ENCODE peak calls at places on chromosomes 13 and 19, in four cellular contexts. One of them, this sample, is unnamed.

GRCh38 chr13:98172570-98173405 is 4.3 kb downstream of the RNF113B start:
- DNase-seq in PC-3: peak
- DNase-seq in neural progenitor cell: no peak
- DNase-seq in fibroblast of the aortic adventitia: peak
- DNase-seq in this sample: peak

GRCh38 chr19:10920781-10921180 is 7.7 kb downstream of the YIPF2 start:
- DNase-seq in PC-3: no peak
- DNase-seq in neural progenitor cell: no peak
- DNase-seq in fibroblast of the aortic adventitia: no peak
- DNase-seq in this sample: no peak

GRCh38 chr13:50457430-50458393 is 385.8 kb downstream of the DLEU7 start:
- DNase-seq in PC-3: no peak
- DNase-seq in neural progenitor cell: no peak
- DNase-seq in fibroblast of the aortic adventitia: peak
- DNase-seq in this sample: peak

GRCh38 chr19:6108721-6109633 is 1.3 kb downstream of the RFX2 start:
- DNase-seq in PC-3: peak
- DNase-seq in neural progenitor cell: peak
- DNase-seq in fibroblast of the aortic adventitia: peak
- DNase-seq in this sample: no peak

GRCh38 chr13:33169273-33169980 is 116.1 kb downstream of the STARD13 start:
- DNase-seq in PC-3: peak
- DNase-seq in neural progenitor cell: no peak
- DNase-seq in fibroblast of the aortic adventitia: peak
- DNase-seq in this sample: no peak

GRCh38 chr19:38654478-38655079 is 7.1 kb downstream of the ACTN4 start:
- DNase-seq in PC-3: no peak
- DNase-seq in neural progenitor cell: no peak
- DNase-seq in fibroblast of the aortic adventitia: no peak
- DNase-seq in this sample: no peak

GRCh38 chr13:97339019-97339988 is 94.7 kb upstream of the RAP2A start:
- DNase-seq in PC-3: no peak
- DNase-seq in neural progenitor cell: no peak
- DNase-seq in fibroblast of the aortic adventitia: peak
- DNase-seq in this sample: no peak

GRCh38 chr13:29523199-29523931 is 72.1 kb downstream of the SLC7A1 start:
- DNase-seq in PC-3: no peak
- DNase-seq in neural progenitor cell: no peak
- DNase-seq in fibroblast of the aortic adventitia: peak
- DNase-seq in this sample: no peak

GRCh38 chr19:34336781-34337271 is 28.2 kb upstream of the GPI start:
- DNase-seq in PC-3: peak
- DNase-seq in neural progenitor cell: peak
- DNase-seq in fibroblast of the aortic adventitia: peak
- DNase-seq in this sample: no peak

GRCh38 chr19:33303791-33304759 is 1.7 kb upstream of the CEBPA start:
- DNase-seq in PC-3: no peak
- DNase-seq in neural progenitor cell: no peak
- DNase-seq in fibroblast of the aortic adventitia: peak
- DNase-seq in this sample: no peak

GRCh38 chr13:112417079-112417478 is 40.9 kb downstream of the SPACA7 start:
- DNase-seq in PC-3: no peak
- DNase-seq in neural progenitor cell: no peak
- DNase-seq in fibroblast of the aortic adventitia: no peak
- DNase-seq in this sample: no peak

GRCh38 chr13:26026211-26026610 is 25.6 kb downstream of the SHISA2 start:
- DNase-seq in PC-3: no peak
- DNase-seq in neural progenitor cell: no peak
- DNase-seq in fibroblast of the aortic adventitia: no peak
- DNase-seq in this sample: no peak

GRCh38 chr13:100051070-100051469 is 37.8 kb upstream of the PCCA start:
- DNase-seq in PC-3: no peak
- DNase-seq in neural progenitor cell: no peak
- DNase-seq in fibroblast of the aortic adventitia: no peak
- DNase-seq in this sample: no peak

GRCh38 chr13:102948006-102948405 is 102.2 kb downstream of the ERCC5 start:
- DNase-seq in PC-3: peak
- DNase-seq in neural progenitor cell: peak
- DNase-seq in fibroblast of the aortic adventitia: peak
- DNase-seq in this sample: peak

GRCh38 chr13:33279898-33280549 is 5.5 kb downstream of the STARD13 start:
- DNase-seq in PC-3: peak
- DNase-seq in neural progenitor cell: no peak
- DNase-seq in fibroblast of the aortic adventitia: peak
- DNase-seq in this sample: peak

GRCh38 chr13:87851395-87851794 is 180.2 kb downstream of the SLITRK5 start:
- DNase-seq in PC-3: no peak
- DNase-seq in neural progenitor cell: no peak
- DNase-seq in fibroblast of the aortic adventitia: no peak
- DNase-seq in this sample: no peak

DNA sequence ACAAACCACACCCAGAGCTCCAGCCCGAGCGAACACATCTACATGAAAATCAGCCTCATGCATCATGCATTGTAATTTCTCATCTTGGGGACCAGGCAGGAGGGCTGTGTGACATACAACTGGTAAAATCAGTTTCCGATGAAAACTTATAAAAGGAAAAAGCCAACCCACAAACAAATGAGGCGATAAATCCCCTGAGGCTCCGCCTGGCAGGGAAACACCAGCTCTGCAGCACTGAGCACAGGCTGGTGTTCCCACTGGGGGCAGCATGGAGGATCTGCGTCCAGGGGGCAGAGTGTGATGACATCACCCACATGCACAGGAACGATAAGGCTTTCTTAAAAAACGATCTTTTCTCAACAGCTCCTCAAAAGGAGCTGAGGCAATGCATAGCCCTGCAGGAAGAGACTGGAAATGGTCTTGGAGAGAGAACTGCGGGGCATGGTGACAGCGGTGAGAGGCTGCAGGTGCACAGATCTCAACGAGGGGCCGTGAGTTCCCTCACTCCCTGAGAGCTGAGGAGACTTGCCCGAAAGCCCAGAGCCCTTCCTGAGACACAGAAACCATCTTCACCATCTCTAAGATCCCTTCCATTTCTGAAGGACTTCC is 24.6 kb downstream of the SH3GL1 start:
- DNase-seq in PC-3: peak
- DNase-seq in neural progenitor cell: peak
- DNase-seq in fibroblast of the aortic adventitia: peak
- DNase-seq in this sample: no peak
- H3K4me3 ChIP-seq in PC-3: peak
- H3K4me3 ChIP-seq in neural progenitor cell: no peak
- H3K4me3 ChIP-seq in fibroblast of the aortic adventitia: no peak
- H3K4me3 ChIP-seq in this sample: no peak

GRCh38 chr19:46412034-46412982 is 1.1 kb downstream of the CCDC8 start:
- DNase-seq in PC-3: no peak
- DNase-seq in neural progenitor cell: peak
- DNase-seq in fibroblast of the aortic adventitia: no peak
- DNase-seq in this sample: no peak
- TF ChIP-seq CTCF in PC-3: no peak
- TF ChIP-seq CTCF in neural progenitor cell: peak
- TF ChIP-seq CTCF in fibroblast of the aortic adventitia: no peak
- TF ChIP-seq CTCF in this sample: no peak

DNA sequence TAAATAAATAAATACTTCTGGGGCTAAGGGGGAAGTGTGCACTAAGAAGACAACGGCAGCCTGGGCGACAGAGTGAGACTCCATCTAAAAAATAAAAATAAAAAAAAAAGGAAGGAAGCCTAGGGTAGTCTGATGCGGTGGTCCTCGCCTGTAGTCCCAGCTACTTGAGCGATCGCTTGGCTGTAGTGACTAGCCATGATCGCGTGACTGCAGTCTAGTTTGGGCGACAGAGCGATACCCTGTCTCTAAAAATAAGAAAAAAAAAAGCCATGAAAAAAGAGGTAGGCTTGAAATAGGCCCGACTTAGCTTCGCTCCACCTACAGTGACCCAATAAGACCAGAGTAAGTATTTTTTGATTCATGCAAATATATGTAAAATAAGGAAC is 661 bp upstream of the BABAM1 start:
- DNase-seq in PC-3: no peak
- DNase-seq in neural progenitor cell: peak
- DNase-seq in fibroblast of the aortic adventitia: no peak
- DNase-seq in this sample: no peak
- H3K4me3 ChIP-seq in PC-3: no peak
- H3K4me3 ChIP-seq in neural progenitor cell: no peak
- H3K4me3 ChIP-seq in fibroblast of the aortic adventitia: no peak
- H3K4me3 ChIP-seq in this sample: no peak

GRCh38 chr19:42024622-42025111 is 30.6 kb upstream of the ATP1A3 start:
- DNase-seq in PC-3: no peak
- DNase-seq in neural progenitor cell: no peak
- DNase-seq in fibroblast of the aortic adventitia: peak
- DNase-seq in this sample: no peak

GRCh38 chr19:42022616-42023015 is 28.6 kb upstream of the ATP1A3 start:
- DNase-seq in PC-3: no peak
- DNase-seq in neural progenitor cell: no peak
- DNase-seq in fibroblast of the aortic adventitia: no peak
- DNase-seq in this sample: no peak

GRCh38 chr19:42023121-42023942 is 29.3 kb upstream of the ATP1A3 start:
- DNase-seq in PC-3: peak
- DNase-seq in neural progenitor cell: peak
- DNase-seq in fibroblast of the aortic adventitia: no peak
- DNase-seq in this sample: no peak

GRCh38 chr19:42021185-42021584 is 27.2 kb upstream of the ATP1A3 start:
- DNase-seq in PC-3: no peak
- DNase-seq in neural progenitor cell: no peak
- DNase-seq in fibroblast of the aortic adventitia: no peak
- DNase-seq in this sample: no peak

DNA sequence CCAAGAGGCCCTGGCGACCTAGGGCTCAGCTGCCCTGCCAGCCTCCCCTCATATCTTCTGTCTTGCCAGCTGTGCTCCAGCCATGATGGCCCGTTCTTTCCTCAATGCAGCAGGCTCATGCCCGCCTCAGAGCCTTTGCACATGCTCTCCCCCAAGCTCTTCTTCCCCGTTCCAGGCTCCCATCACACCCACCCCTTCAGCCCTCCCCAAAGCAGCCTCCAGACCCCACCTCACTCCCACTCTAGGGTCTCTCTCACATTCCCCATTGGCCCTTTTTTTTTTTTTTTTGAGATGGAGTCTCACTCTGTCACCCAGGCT is 29.9 kb upstream of the ATP1A3 start:
- DNase-seq in PC-3: no peak
- DNase-seq in neural progenitor cell: no peak
- DNase-seq in fibroblast of the aortic adventitia: no peak
- DNase-seq in this sample: no peak
- TF ChIP-seq CTCF in PC-3: peak
- TF ChIP-seq CTCF in neural progenitor cell: no peak
- TF ChIP-seq CTCF in fibroblast of the aortic adventitia: no peak
- TF ChIP-seq CTCF in this sample: no peak

DNA sequence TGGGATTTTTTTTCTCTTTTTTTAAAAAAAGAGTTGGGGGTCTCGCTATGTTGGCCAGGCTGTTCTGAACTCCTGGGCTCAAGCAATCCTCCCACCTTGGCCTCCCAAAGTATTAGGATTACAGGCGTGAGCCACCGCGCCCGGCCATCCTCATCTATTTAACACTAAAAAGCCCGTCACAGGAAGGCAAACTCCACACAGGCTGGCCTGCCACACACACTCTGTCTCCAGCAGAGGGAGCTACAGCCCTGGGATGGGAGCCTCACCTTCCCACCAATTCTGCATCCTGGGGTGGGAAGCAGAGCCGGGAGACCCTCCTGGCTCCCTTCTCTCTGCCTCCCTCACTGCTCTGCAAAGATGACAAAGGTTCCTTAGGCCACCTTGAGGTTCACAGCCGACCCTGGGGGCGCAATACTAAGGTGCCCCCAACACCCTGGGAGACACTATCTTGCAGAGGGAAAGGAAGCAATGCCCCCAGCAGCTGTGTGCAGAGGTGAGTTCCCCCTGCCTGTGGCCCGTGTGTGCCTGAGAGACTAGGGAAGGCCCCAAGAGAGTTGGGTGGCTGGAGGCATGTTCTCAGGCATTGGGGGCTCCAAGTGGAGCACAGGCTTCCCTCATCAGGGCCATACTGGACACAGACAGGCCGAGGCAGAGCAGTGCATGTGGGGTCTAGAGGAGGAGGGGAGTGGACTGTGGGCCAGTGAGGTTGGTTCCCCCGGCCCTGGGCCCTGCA is 27.4 kb upstream of the TIMM44 start:
- DNase-seq in PC-3: peak
- DNase-seq in neural progenitor cell: peak
- DNase-seq in fibroblast of the aortic adventitia: peak
- DNase-seq in this sample: no peak
- H3K4me3 ChIP-seq in PC-3: no peak
- H3K4me3 ChIP-seq in neural progenitor cell: no peak
- H3K4me3 ChIP-seq in fibroblast of the aortic adventitia: no peak
- H3K4me3 ChIP-seq in this sample: no peak

DNA sequence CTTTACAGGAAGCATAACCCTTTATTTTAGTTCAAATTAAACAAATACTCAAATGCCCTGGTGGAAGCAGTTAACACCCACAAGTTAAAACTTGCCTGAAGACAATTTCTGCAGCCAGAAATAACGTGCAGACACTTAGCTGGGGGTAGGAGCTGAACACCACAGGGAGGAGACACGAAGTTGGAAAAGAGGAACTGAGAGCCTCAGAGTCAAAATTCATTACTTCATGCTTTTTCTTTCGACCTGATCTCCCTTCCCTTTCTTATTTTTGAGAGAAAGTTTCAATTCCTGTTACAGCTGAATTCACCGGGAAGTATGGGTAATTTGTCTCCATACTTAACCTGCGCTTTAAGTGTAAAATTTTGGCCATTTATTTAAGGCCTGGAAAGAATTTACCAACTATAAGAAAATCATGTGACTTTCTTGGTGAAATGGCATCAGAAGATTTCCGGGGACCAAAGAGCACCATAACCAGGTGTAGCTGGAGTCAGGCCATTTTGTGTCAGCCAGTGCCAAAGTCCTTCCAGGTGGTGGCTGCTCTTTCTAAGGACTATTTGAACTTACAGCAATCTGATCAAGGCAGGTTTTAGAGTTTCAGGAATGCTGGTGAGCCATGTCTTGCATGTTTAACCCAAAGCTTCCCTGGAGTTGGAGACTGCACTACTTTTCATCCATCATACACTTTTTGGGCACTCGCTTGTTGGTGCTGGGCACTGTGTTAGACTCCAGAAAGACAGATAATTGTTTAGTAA is 46.5 kb upstream of the RCBTB2 start:
- DNase-seq in PC-3: no peak
- DNase-seq in neural progenitor cell: no peak
- DNase-seq in fibroblast of the aortic adventitia: no peak
- DNase-seq in this sample: no peak
- TF ChIP-seq CTCF in PC-3: no peak
- TF ChIP-seq CTCF in neural progenitor cell: no peak
- TF ChIP-seq CTCF in fibroblast of the aortic adventitia: no peak
- TF ChIP-seq CTCF in this sample: no peak